ENCODE peak calls at places on chromosomes 7 and 10, in seven cellular contexts. One of them, this sample, is unnamed.

GRCh38 chr10:3978762-3979161 is 193.8 kb upstream of the KLF6 start:
- DNase-seq in breast epithelium: no peak
- DNase-seq in HCT116: no peak
- DNase-seq in upper lobe of right lung: no peak
- DNase-seq in stomach: no peak
- DNase-seq in CD8-positive, alpha-beta memory T cell: no peak
- DNase-seq in fibroblast of lung: no peak
- DNase-seq in this sample: peak; percentile 47

GRCh38 chr7:1523838-1524237 is 6.7 kb upstream of the MAFK start:
- DNase-seq in breast epithelium: no peak
- DNase-seq in HCT116: no peak
- DNase-seq in upper lobe of right lung: no peak
- DNase-seq in stomach: no peak
- DNase-seq in CD8-positive, alpha-beta memory T cell: no peak
- DNase-seq in fibroblast of lung: no peak
- DNase-seq in this sample: no peak

GRCh38 chr10:49360271-49361177 is 35.4 kb downstream of the DRGX start:
- DNase-seq in breast epithelium: no peak
- DNase-seq in HCT116: no peak
- DNase-seq in upper lobe of right lung: peak; percentile 75
- DNase-seq in stomach: no peak
- DNase-seq in CD8-positive, alpha-beta memory T cell: no peak
- DNase-seq in fibroblast of lung: no peak
- DNase-seq in this sample: no peak

GRCh38 chr7:81676813-81677212 is 93.0 kb downstream of the HGF start:
- DNase-seq in breast epithelium: no peak
- DNase-seq in HCT116: no peak
- DNase-seq in upper lobe of right lung: no peak
- DNase-seq in stomach: no peak
- DNase-seq in CD8-positive, alpha-beta memory T cell: no peak
- DNase-seq in fibroblast of lung: peak; percentile 70
- DNase-seq in this sample: no peak

GRCh38 chr7:92967238-92967637 is 130.9 kb upstream of the CDK6 start:
- DNase-seq in breast epithelium: no peak
- DNase-seq in HCT116: no peak
- DNase-seq in upper lobe of right lung: no peak
- DNase-seq in stomach: no peak
- DNase-seq in CD8-positive, alpha-beta memory T cell: no peak
- DNase-seq in fibroblast of lung: no peak
- DNase-seq in this sample: no peak

GRCh38 chr10:19592276-19592675 is 224.0 kb upstream of the PLXDC2 start:
- DNase-seq in breast epithelium: no peak
- DNase-seq in HCT116: no peak
- DNase-seq in upper lobe of right lung: no peak
- DNase-seq in stomach: no peak
- DNase-seq in CD8-positive, alpha-beta memory T cell: no peak
- DNase-seq in fibroblast of lung: peak; percentile 56
- DNase-seq in this sample: no peak

GRCh38 chr7:36188266-36188665 is 35.2 kb downstream of the EEPD1 start:
- DNase-seq in breast epithelium: no peak
- DNase-seq in HCT116: no peak
- DNase-seq in upper lobe of right lung: no peak
- DNase-seq in stomach: no peak
- DNase-seq in CD8-positive, alpha-beta memory T cell: no peak
- DNase-seq in fibroblast of lung: no peak
- DNase-seq in this sample: no peak

GRCh38 chr7:22885824-22886255 is 63.2 kb upstream of the TOMM7 start:
- DNase-seq in breast epithelium: no peak
- DNase-seq in HCT116: no peak
- DNase-seq in upper lobe of right lung: no peak
- DNase-seq in stomach: no peak
- DNase-seq in CD8-positive, alpha-beta memory T cell: peak; percentile 57
- DNase-seq in fibroblast of lung: no peak
- DNase-seq in this sample: no peak

GRCh38 chr7:84578825-84579224 is 384.2 kb upstream of the SEMA3A start:
- DNase-seq in breast epithelium: no peak
- DNase-seq in HCT116: no peak
- DNase-seq in upper lobe of right lung: no peak
- DNase-seq in stomach: no peak
- DNase-seq in CD8-positive, alpha-beta memory T cell: no peak
- DNase-seq in fibroblast of lung: no peak
- DNase-seq in this sample: no peak

GRCh38 chr10:4770766-4771553 is 55.0 kb upstream of the AKR1E2 start:
- DNase-seq in breast epithelium: no peak
- DNase-seq in HCT116: peak; percentile 81
- DNase-seq in upper lobe of right lung: no peak
- DNase-seq in stomach: no peak
- DNase-seq in CD8-positive, alpha-beta memory T cell: no peak
- DNase-seq in fibroblast of lung: peak; percentile 97
- DNase-seq in this sample: no peak

GRCh38 chr7:159071260-159071659 is 73.4 kb downstream of the VIPR2 start:
- DNase-seq in breast epithelium: no peak
- DNase-seq in HCT116: no peak
- DNase-seq in upper lobe of right lung: no peak
- DNase-seq in stomach: no peak
- DNase-seq in CD8-positive, alpha-beta memory T cell: no peak
- DNase-seq in fibroblast of lung: no peak
- DNase-seq in this sample: no peak

GRCh38 chr10:5482016-5482415 is 17.4 kb downstream of the CALML5 start:
- DNase-seq in breast epithelium: peak; percentile 12
- DNase-seq in HCT116: no peak
- DNase-seq in upper lobe of right lung: no peak
- DNase-seq in stomach: no peak
- DNase-seq in CD8-positive, alpha-beta memory T cell: no peak
- DNase-seq in fibroblast of lung: no peak
- DNase-seq in this sample: no peak

GRCh38 chr10:74928742-74929191 is 102.4 kb downstream of the KAT6B start:
- DNase-seq in breast epithelium: no peak
- DNase-seq in HCT116: no peak
- DNase-seq in upper lobe of right lung: no peak
- DNase-seq in stomach: no peak
- DNase-seq in CD8-positive, alpha-beta memory T cell: no peak
- DNase-seq in fibroblast of lung: peak; percentile 79
- DNase-seq in this sample: no peak

GRCh38 chr10:100607439-100607838 is 71.7 kb downstream of the HIF1AN start:
- DNase-seq in breast epithelium: no peak
- DNase-seq in HCT116: no peak
- DNase-seq in upper lobe of right lung: no peak
- DNase-seq in stomach: no peak
- DNase-seq in CD8-positive, alpha-beta memory T cell: no peak
- DNase-seq in fibroblast of lung: no peak
- DNase-seq in this sample: no peak

GRCh38 chr10:110502072-110502845 is 4.6 kb downstream of the DUSP5 start:
- DNase-seq in breast epithelium: no peak
- DNase-seq in HCT116: no peak
- DNase-seq in upper lobe of right lung: no peak
- DNase-seq in stomach: no peak
- DNase-seq in CD8-positive, alpha-beta memory T cell: no peak
- DNase-seq in fibroblast of lung: no peak
- DNase-seq in this sample: no peak

GRCh38 chr10:34615770-34616169 is 199.3 kb downstream of the PARD3 start:
- DNase-seq in breast epithelium: no peak
- DNase-seq in HCT116: no peak
- DNase-seq in upper lobe of right lung: no peak
- DNase-seq in stomach: no peak
- DNase-seq in CD8-positive, alpha-beta memory T cell: no peak
- DNase-seq in fibroblast of lung: peak; percentile 40
- DNase-seq in this sample: no peak

GRCh38 chr7:45461014-45461413 is 113.2 kb upstream of the ADCY1 start:
- DNase-seq in breast epithelium: no peak
- DNase-seq in HCT116: no peak
- DNase-seq in upper lobe of right lung: no peak
- DNase-seq in stomach: no peak
- DNase-seq in CD8-positive, alpha-beta memory T cell: no peak
- DNase-seq in fibroblast of lung: no peak
- DNase-seq in this sample: no peak

GRCh38 chr10:5547934-5548660 is 23.3 kb downstream of the CALML3 start:
- DNase-seq in breast epithelium: peak; percentile 64
- DNase-seq in HCT116: peak; percentile 66
- DNase-seq in upper lobe of right lung: peak; percentile 80
- DNase-seq in stomach: peak; percentile 76
- DNase-seq in CD8-positive, alpha-beta memory T cell: no peak
- DNase-seq in fibroblast of lung: peak; percentile 44
- DNase-seq in this sample: no peak

GRCh38 chr7:50206521-50207250 is 97.8 kb upstream of the IKZF1 start:
- DNase-seq in breast epithelium: no peak
- DNase-seq in HCT116: peak; percentile 38
- DNase-seq in upper lobe of right lung: no peak
- DNase-seq in stomach: no peak
- DNase-seq in CD8-positive, alpha-beta memory T cell: peak; percentile 86
- DNase-seq in fibroblast of lung: no peak
- DNase-seq in this sample: peak; percentile 65

GRCh38 chr10:670990-671389 is 18.5 kb downstream of the DIP2C start:
- DNase-seq in breast epithelium: no peak
- DNase-seq in HCT116: no peak
- DNase-seq in upper lobe of right lung: peak; percentile 52
- DNase-seq in stomach: no peak
- DNase-seq in CD8-positive, alpha-beta memory T cell: no peak
- DNase-seq in fibroblast of lung: no peak
- DNase-seq in this sample: no peak

DNA sequence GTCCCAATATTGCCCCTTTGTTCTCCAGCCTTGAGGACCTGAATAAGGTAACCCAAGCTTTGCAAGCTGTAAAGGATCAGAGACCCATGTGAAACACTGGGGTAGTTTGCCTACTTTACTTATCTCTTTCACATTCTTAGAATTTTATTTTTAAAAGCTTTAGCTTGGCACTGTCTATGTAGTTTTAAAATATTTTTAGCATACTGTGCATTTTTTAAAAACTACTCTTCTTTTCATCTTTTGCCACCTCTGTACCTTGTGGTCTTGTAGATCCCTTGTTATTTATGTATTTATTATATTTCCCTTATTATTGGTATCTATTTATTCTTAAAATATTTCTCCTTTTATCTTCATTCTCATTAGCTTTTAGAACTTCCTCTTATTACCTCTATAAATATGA is 12.0 kb upstream of the PTPRZ1 start:
- DNase-seq in breast epithelium: no peak
- DNase-seq in HCT116: no peak
- DNase-seq in upper lobe of right lung: no peak
- DNase-seq in stomach: no peak
- DNase-seq in CD8-positive, alpha-beta memory T cell: no peak
- DNase-seq in fibroblast of lung: no peak
- DNase-seq in this sample: no peak
- H3K4me1 ChIP-seq in breast epithelium: no peaks in the 10 kb centered on the region
- H3K4me1 ChIP-seq in HCT116: no peaks in the 10 kb centered on the region
- H3K4me1 ChIP-seq in upper lobe of right lung: no peaks in the 10 kb centered on the region
- H3K4me1 ChIP-seq in stomach: no peaks in the 10 kb centered on the region
- H3K4me1 ChIP-seq in CD8-positive, alpha-beta memory T cell: no peaks in the 10 kb centered on the region
- H3K4me1 ChIP-seq in fibroblast of lung: no peaks in the 10 kb centered on the region
- H3K4me1 ChIP-seq in this sample: no peaks in the 10 kb centered on the region

GRCh38 chr7:9488555-9488954 is 1055.1 kb downstream of the NXPH1 start:
- DNase-seq in breast epithelium: no peak
- DNase-seq in HCT116: no peak
- DNase-seq in upper lobe of right lung: no peak
- DNase-seq in stomach: no peak
- DNase-seq in CD8-positive, alpha-beta memory T cell: no peak
- DNase-seq in fibroblast of lung: peak; percentile 89
- DNase-seq in this sample: no peak
- H3K4me3 ChIP-seq in breast epithelium: no peak overlapping the region
- H3K4me3 ChIP-seq in HCT116: no peak overlapping the region
- H3K4me3 ChIP-seq in upper lobe of right lung: no peak overlapping the region
- H3K4me3 ChIP-seq in stomach: no peak overlapping the region
- H3K4me3 ChIP-seq in CD8-positive, alpha-beta memory T cell: no peak overlapping the region
- H3K4me3 ChIP-seq in fibroblast of lung: no peak overlapping the region
- H3K4me3 ChIP-seq in this sample: no peak overlapping the region

GRCh38 chr10:79113827-79114226 is 45.1 kb downstream of the ZMIZ1 start:
- DNase-seq in breast epithelium: no peak
- DNase-seq in HCT116: no peak
- DNase-seq in upper lobe of right lung: no peak
- DNase-seq in stomach: no peak
- DNase-seq in CD8-positive, alpha-beta memory T cell: no peak
- DNase-seq in fibroblast of lung: peak; percentile 37
- DNase-seq in this sample: no peak

GRCh38 chr10:79115302-79115701 is 46.5 kb downstream of the ZMIZ1 start:
- DNase-seq in breast epithelium: no peak
- DNase-seq in HCT116: no peak
- DNase-seq in upper lobe of right lung: no peak
- DNase-seq in stomach: no peak
- DNase-seq in CD8-positive, alpha-beta memory T cell: no peak
- DNase-seq in fibroblast of lung: no peak
- DNase-seq in this sample: no peak

GRCh38 chr10:79116801-79117723 is 48.3 kb downstream of the ZMIZ1 start:
- DNase-seq in breast epithelium: peak; percentile 39
- DNase-seq in HCT116: no peak
- DNase-seq in upper lobe of right lung: peak; percentile 76
- DNase-seq in stomach: peak; percentile 50
- DNase-seq in CD8-positive, alpha-beta memory T cell: no peak
- DNase-seq in fibroblast of lung: peak; percentile 56
- DNase-seq in this sample: no peak

GRCh38 chr10:79116363-79116762 is 47.6 kb downstream of the ZMIZ1 start:
- DNase-seq in breast epithelium: no peak
- DNase-seq in HCT116: no peak
- DNase-seq in upper lobe of right lung: no peak
- DNase-seq in stomach: no peak
- DNase-seq in CD8-positive, alpha-beta memory T cell: no peak
- DNase-seq in fibroblast of lung: no peak
- DNase-seq in this sample: no peak

GRCh38 chr10:79118286-79119202 is 49.8 kb downstream of the ZMIZ1 start:
- DNase-seq in breast epithelium: no peak
- DNase-seq in HCT116: no peak
- DNase-seq in upper lobe of right lung: no peak
- DNase-seq in stomach: no peak
- DNase-seq in CD8-positive, alpha-beta memory T cell: no peak
- DNase-seq in fibroblast of lung: no peak
- DNase-seq in this sample: no peak
- H3K4me1 ChIP-seq in breast epithelium: peaks cover 4% of the 10 kb centered on the region
- H3K4me1 ChIP-seq in HCT116: no peaks in the 10 kb centered on the region
- H3K4me1 ChIP-seq in upper lobe of right lung: peaks cover 48% of the 10 kb centered on the region
- H3K4me1 ChIP-seq in stomach: peaks cover 43% of the 10 kb centered on the region
- H3K4me1 ChIP-seq in CD8-positive, alpha-beta memory T cell: peaks cover 14% of the 10 kb centered on the region
- H3K4me1 ChIP-seq in fibroblast of lung: peaks cover 19% of the 10 kb centered on the region
- H3K4me1 ChIP-seq in this sample: peaks cover 35% of the 10 kb centered on the region

DNA sequence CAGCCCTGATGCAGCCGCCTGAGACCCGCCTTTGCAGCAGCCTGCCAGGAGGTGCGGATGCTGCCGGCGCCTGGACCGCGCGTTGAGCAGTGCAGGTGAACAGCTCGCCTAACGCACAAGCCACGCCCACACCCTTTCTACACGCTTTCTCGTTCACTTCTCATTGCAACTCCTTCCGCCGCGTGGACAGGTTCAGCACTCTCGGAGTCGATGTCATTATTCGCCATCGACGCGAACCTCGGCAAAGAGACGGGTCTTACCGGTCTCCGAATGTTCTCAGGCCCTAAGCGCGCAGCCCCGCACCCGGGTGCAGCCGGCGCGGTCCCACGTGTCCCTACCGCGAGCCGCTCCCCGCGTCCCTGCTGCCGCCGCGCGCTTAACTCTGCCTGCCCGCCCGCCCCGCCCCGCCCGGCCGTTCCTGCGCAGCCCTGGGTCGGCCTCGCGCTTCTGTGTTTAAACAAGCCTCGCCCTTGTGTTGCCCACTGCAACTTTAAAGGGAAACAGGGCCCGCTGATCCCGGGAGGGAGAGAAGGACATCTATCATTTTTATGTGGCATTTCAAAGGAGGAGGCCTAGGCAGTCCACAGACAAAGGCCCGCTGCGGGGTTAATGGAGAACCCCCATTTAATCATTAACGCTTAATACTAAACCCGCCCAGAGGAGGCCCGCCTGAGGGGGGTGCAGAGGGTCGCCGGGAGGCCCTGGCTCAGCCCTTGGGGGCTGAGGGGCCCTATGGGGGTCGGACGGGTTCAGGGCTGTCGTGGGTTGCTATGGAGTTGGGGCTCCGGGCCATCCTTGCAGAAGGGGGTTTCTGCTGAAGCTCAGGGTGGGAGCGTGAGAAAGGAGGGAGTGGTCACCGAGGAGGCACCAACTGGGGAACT is 128.5 kb downstream of the WDR11 start:
- DNase-seq in breast epithelium: peak; percentile 28
- DNase-seq in HCT116: peak; percentile 62
- DNase-seq in upper lobe of right lung: peak; percentile 92
- DNase-seq in stomach: peak; percentile 78
- DNase-seq in CD8-positive, alpha-beta memory T cell: no peak
- DNase-seq in fibroblast of lung: peak; percentile 2
- DNase-seq in this sample: no peak
- H3K4me3 ChIP-seq in breast epithelium: peak overlapping the region; percentile 42
- H3K4me3 ChIP-seq in HCT116: peak overlapping the region; percentile 52
- H3K4me3 ChIP-seq in upper lobe of right lung: peak overlapping the region; percentile 42
- H3K4me3 ChIP-seq in stomach: peak overlapping the region; percentile 38
- H3K4me3 ChIP-seq in CD8-positive, alpha-beta memory T cell: no peak overlapping the region
- H3K4me3 ChIP-seq in fibroblast of lung: no peak overlapping the region
- H3K4me3 ChIP-seq in this sample: no peak overlapping the region

This sample was measured in CD4-positive, alpha-beta memory T cell.